ENCODE peak calls at places on chromosomes 13 and 19, in six cellular contexts. S, Q, X, E, G and M are unnamed samples.

GRCh38 chr19:14006766-14007562 is 844 bp upstream of the RFX1 start:
- DNase-seq in E (peak; percentile 16), X (no peak), Q (peak; percentile 99), G (peak; percentile 91), S (no peak), M (peak; percentile 96)

GRCh38 chr13:35923347-35923746 is 207.8 kb downstream of the DCLK1 start:
- DNase-seq in G (peak; percentile 66), Q (peak; percentile 34), S (no peak), X (peak; percentile 2), E (peak; percentile 78), M (no peak)

GRCh38 chr13:113275387-113275786 is 21.7 kb upstream of the LAMP1 start:
- DNase-seq in G (no peak), E (peak; percentile 68), X (peak; percentile 12), Q (peak; percentile 78), S (no peak), M (peak; percentile 58)

GRCh38 chr19:35090160-35090794 is 25.3 kb upstream of the FXYD3 start:
- DNase-seq in Q (peak; percentile 87), G (no peak), S (peak; percentile 76), E (peak; percentile 49), X (peak; percentile 84), M (peak; percentile 68)

GRCh38 chr13:112690242-112690943 is 555 bp downstream of the ATP11A start:
- DNase-seq in E (no peak), X (peak; percentile 46), S (peak; percentile 48), G (peak; percentile 77), Q (peak; percentile 88), M (peak; percentile 75)

GRCh38 chr13:28138012-28138755 is at the start of gene PAN3:
- DNase-seq in Q (peak; percentile 91), E (peak; percentile 85), X (peak; percentile 84), S (peak; percentile 88), G (peak; percentile 96), M (peak; percentile 94)

GRCh38 chr19:33811736-33812387 is 15.2 kb downstream of the KCTD15 start:
- DNase-seq in E (no peak), Q (no peak), G (no peak), X (no peak), S (no peak), M (no peak)

GRCh38 chr13:20035130-20035529 is 76.6 kb downstream of the ZMYM2 start:
- DNase-seq in X (no peak), G (no peak), Q (no peak), E (no peak), S (no peak), M (no peak)

GRCh38 chr13:22596157-22596863 is 584.5 kb upstream of the SGCG start:
- DNase-seq in G (no peak), S (no peak), Q (peak; percentile 41), X (no peak), E (no peak), M (no peak)

GRCh38 chr13:110445722-110446569 is 115.6 kb downstream of the RAB20 start:
- DNase-seq in E (no peak), S (no peak), G (no peak), Q (no peak), X (no peak), M (no peak)

GRCh38 chr13:35769812-35770211 is 293.3 kb upstream of the MAB21L1 start:
- DNase-seq in E (no peak), G (no peak), Q (peak; percentile 19), S (no peak), X (no peak), M (no peak)

GRCh38 chr13:27043013-27043412 is 128.6 kb downstream of the USP12 start:
- DNase-seq in S (no peak), X (no peak), G (no peak), E (peak; percentile 94), Q (peak; percentile 9), M (no peak)

GRCh38 chr19:14369399-14370168 is 11.7 kb upstream of the ADGRE5 start:
- DNase-seq in E (peak; percentile 32), G (peak; percentile 45), Q (no peak), S (peak; percentile 32), X (no peak), M (no peak)

GRCh38 chr19:49555600-49556411 is 24.6 kb downstream of the NOSIP start:
- DNase-seq in S (peak; percentile 26), E (no peak), Q (peak; percentile 57), X (peak; percentile 8), G (peak; percentile 54), M (peak; percentile 95)

GRCh38 chr19:2602391-2603181 is 99.9 kb downstream of the GNG7 start:
- DNase-seq in Q (peak; percentile 54), S (no peak), E (peak; percentile 73), G (peak; percentile 90), X (no peak), M (peak; percentile 74)

GRCh38 chr13:81929988-81930387 is 1589.1 kb upstream of the SPRY2 start:
- DNase-seq in S (no peak), G (no peak), Q (peak; percentile 62), E (no peak), X (peak; percentile 34), M (no peak)

GRCh38 chr19:19606021-19606420 is 12.5 kb downstream of the PBX4 start:
- DNase-seq in Q (peak; percentile 75), E (no peak), S (no peak), X (no peak), G (no peak), M (no peak)